ENCODE peak calls at places on chromosomes 4 and X, in five cellular contexts. F, J, K, G and I are unnamed samples.

GRCh38 chr4:151678048-151678853 is 82.6 kb downstream of the GATB start:
- DNase-seq in J (no peak), F (no peak), K (no peak), G (no peak), I (no peak)

GRCh38 chr4:21209854-21210253 is 509.6 kb downstream of the PACRGL start:
- DNase-seq in K (no peak), G (peak), F (no peak), J (no peak), I (no peak)

GRCh38 chrX:40146471-40147398 is 49.0 kb upstream of the BCOR start:
- DNase-seq in K (no peak), F (no peak), G (peak), J (no peak), I (no peak)

GRCh38 chr4:154416183-154416543 is 75.4 kb downstream of the DCHS2 start:
- DNase-seq in K (no peak), F (no peak), G (peak), J (peak), I (peak)

GRCh38 chrX:136176399-136176825 is 29.1 kb downstream of the FHL1 start:
- DNase-seq in J (no peak), G (no peak), F (no peak), K (no peak), I (no peak)

GRCh38 chr4:5955201-5955821 is 62.4 kb upstream of the CRMP1 start:
- DNase-seq in G (peak), F (no peak), J (no peak), K (peak), I (no peak)

GRCh38 chrX:63747331-63747730 is 37.7 kb downstream of the ARHGEF9 start:
- DNase-seq in F (no peak), J (no peak), K (no peak), G (no peak), I (no peak)

GRCh38 chrX:43973249-43973672 is at the start of gene NDP:
- DNase-seq in G (peak), J (no peak), K (no peak), F (peak), I (no peak)

GRCh38 chrX:120306640-120307039 is 4.6 kb downstream of the TMEM255A start:
- DNase-seq in F (no peak), J (no peak), G (no peak), K (no peak), I (no peak)

GRCh38 chrX:109040057-109040456 is 303.7 kb upstream of the IRS4 start:
- DNase-seq in J (peak), K (no peak), G (no peak), F (no peak), I (no peak)